ENCODE peak calls at places on chromosomes 7 and 10, in four cellular contexts. S is Peyer's patch, O is ovary, J is pancreas. G is an unnamed sample.

GRCh38 chr7:50379082-50379481 is 71.1 kb downstream of the FIGNL1 start:
- DNase-seq in J (no peak), S (no peak), O (no peak), G (no peak)

GRCh38 chr7:148670374-148670773 is 28.3 kb upstream of the CUL1 start:
- DNase-seq in O (no peak), J (no peak), S (no peak), G (no peak)

GRCh38 chr10:26441491-26442214 is 3.5 kb downstream of the APBB1IP start:
- DNase-seq in O (no peak), J (no peak), S (no peak), G (peak; percentile 75)

GRCh38 chr10:59179027-59179426 is 2.6 kb downstream of the PHYHIPL start:
- DNase-seq in S (no peak), O (no peak), J (no peak), G (no peak)

GRCh38 chr10:83917519-83918506 is 221.5 kb upstream of the GHITM start:
- DNase-seq in O (no peak), J (no peak), S (no peak), G (peak; percentile 2)

GRCh38 chr10:87702260-87702972 is 42.7 kb downstream of the PAPSS2 start:
- DNase-seq in J (no peak), O (no peak), S (no peak), G (no peak)

GRCh38 chr10:61815505-61815904 is 86.0 kb upstream of the ARID5B start:
- DNase-seq in O (no peak), S (no peak), J (no peak), G (no peak)

GRCh38 chr10:80154978-80155695 is 22.6 kb downstream of the PLAC9 start:
- DNase-seq in O (no peak), S (no peak), J (no peak), G (no peak)

GRCh38 chr10:62159357-62159756 is 109.3 kb downstream of the RTKN2 start:
- DNase-seq in S (no peak), J (no peak), O (no peak), G (no peak)

GRCh38 chr10:119736220-119736619 is 10.4 kb downstream of the INPP5F start:
- DNase-seq in S (no peak), J (no peak), O (no peak), G (no peak)

GRCh38 chr10:122445904-122446303 is 8.5 kb upstream of the ARMS2 start:
- DNase-seq in J (no peak), S (no peak), O (no peak), G (no peak)

GRCh38 chr7:120792091-120792860 is 65.7 kb downstream of the TSPAN12 start:
- DNase-seq in J (peak; percentile 61), O (peak; percentile 65), S (peak; percentile 83), G (peak; percentile 16)

GRCh38 chr7:76358478-76359110 is at the start of gene YWHAG:
- DNase-seq in J (peak; percentile 82), S (peak; percentile 96), O (peak; percentile 92), G (peak; percentile 38)

GRCh38 chr10:75099952-75100763 is 11.3 kb upstream of the SAMD8 start:
- DNase-seq in J (peak; percentile 60), S (peak; percentile 86), O (peak; percentile 89), G (no peak)

GRCh38 chr7:25597881-25598456 is 369.7 kb upstream of the NPVF start:
- DNase-seq in O (no peak), S (no peak), J (peak; percentile 71), G (no peak)

GRCh38 chr10:60964257-60965235 is 20.6 kb upstream of the RHOBTB1 start:
- DNase-seq in J (peak; percentile 59), S (peak; percentile 53), O (peak; percentile 69), G (peak; percentile 78)

GRCh38 chr7:152030561-152030960 is 5.1 kb downstream of the GALNT11 start:
- DNase-seq in O (no peak), J (no peak), S (no peak), G (no peak)

GRCh38 chr7:152025077-152025936 is at the start of gene GALNT11:
- DNase-seq in J (peak; percentile 82), O (peak; percentile 88), S (peak; percentile 92), G (peak; percentile 33)

DNA sequence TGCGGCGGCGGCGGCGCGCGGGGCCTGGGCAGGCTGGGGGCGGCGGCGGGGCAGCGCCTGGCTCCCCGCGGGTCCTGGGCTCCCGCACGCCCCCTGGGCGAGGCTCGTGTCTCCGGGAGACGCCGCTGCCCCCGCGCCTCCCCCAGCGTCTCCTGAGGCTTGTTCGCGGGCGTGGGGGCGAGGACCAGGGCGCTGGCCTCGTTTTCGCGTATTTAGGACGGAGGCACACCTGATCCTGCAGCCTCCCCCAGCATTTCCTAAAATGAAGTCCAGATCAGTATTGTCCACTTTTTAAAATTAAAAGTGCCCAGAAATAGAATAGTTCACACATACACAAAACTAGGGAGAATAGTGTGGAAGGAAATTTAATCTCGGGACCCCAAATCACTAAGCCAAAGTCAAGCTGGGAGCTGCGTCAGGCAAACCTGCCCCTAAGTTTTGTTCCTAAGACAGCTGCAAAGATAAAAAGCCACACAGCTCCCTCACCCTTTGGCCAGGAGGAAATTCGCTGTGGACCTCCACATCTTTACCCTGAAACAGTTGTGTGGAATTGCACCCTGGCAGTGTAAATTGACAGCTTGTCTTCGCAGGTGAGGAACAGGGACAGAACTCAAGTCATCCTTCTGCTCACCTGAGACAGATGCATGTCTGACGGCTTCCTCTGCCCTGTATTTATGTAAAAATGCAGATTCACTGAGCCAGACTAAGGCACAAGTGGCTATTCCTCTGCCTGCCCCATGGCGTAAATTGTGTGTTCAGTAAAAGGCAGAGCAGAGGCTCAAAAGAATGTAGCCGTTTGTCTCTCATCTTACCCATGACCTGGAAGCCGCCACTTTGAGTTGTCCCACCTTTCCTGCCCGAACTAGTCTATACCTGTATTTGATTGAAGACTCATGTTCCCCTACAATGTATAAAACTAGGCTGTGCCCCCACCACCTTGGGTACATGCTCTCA is 740 bp downstream of the GALNT11 start:
- DNase-seq in J (no peak), O (no peak), S (no peak), G (no peak)
- TF ChIP-seq CTCF in J (no peak), O (no peak), S (peak; percentile 3), G (no peak)

GRCh38 chr10:13115832-13116793 is 16.1 kb downstream of the OPTN start:
- DNase-seq in S (peak; percentile 57), O (no peak), J (no peak), G (no peak)

GRCh38 chr10:13118784-13119133 is 18.8 kb downstream of the OPTN start:
- DNase-seq in J (no peak), O (no peak), S (no peak), G (no peak)

GRCh38 chr10:13120786-13121499 is 21.0 kb downstream of the OPTN start:
- DNase-seq in S (no peak), J (no peak), O (no peak), G (no peak)

GRCh38 chr10:13121500-13121854 is 21.5 kb downstream of the OPTN start:
- DNase-seq in O (no peak), S (no peak), J (no peak), G (no peak)

GRCh38 chr10:13117842-13118783 is 18.1 kb downstream of the OPTN start:
- DNase-seq in J (no peak), O (no peak), S (no peak), G (no peak)
- H3K4me3 ChIP-seq in J (no peak overlapping the region), O (no peak overlapping the region), S (no peak overlapping the region), G (no peak overlapping the region)

GRCh38 chr7:44608916-44609648 is 2.7 kb downstream of the OGDH start:
- DNase-seq in S (no peak), O (no peak), J (no peak), G (peak; percentile 62)
- TF ChIP-seq CTCF in S (no peak), O (no peak), J (no peak), G (no peak)

DNA sequence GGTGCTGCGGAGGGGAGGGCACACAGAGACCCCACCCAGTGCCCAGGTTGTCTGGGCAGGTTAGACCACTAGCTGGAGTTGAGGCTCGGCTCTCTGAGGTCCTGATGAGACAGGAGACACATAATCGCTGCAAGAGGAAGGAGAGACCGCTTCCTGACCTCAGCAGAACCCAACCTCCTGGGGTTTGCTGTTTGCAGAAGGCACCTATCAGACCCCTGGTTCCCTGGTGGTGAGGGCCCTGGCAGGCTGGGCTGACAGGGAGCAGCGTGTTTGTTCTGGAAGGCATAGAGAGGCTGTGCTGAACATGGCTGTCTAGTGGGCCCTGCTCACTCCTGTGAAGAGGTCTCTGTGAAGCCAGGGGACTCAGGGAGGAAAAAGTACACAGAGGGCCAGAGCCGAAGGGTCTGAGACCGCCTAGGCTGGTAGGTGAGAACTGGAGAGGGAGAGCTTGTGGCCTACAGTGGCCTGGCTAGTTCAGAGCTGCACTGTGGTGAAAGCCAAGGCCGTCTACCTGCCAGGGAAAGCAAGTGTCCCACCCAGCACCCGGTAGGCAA is 39.4 kb upstream of the NPFFR1 start:
- DNase-seq in O (no peak), S (no peak), J (no peak), G (no peak)
- H3K4me3 ChIP-seq in O (no peak overlapping the region), S (no peak overlapping the region), J (no peak overlapping the region), G (no peak overlapping the region)

GRCh38 chr10:50605280-50606270 is 18.2 kb downstream of the SGMS1 start:
- DNase-seq in S (no peak), J (peak; percentile 75), O (peak; percentile 61), G (peak; percentile 91)

GRCh38 chr10:50603151-50603850 is 20.5 kb downstream of the SGMS1 start:
- DNase-seq in J (no peak), O (no peak), S (no peak), G (no peak)

GRCh38 chr10:50604823-50605222 is 18.9 kb downstream of the SGMS1 start:
- DNase-seq in S (no peak), J (no peak), O (no peak), G (no peak)

GRCh38 chr10:50601974-50602373 is 21.8 kb downstream of the SGMS1 start:
- DNase-seq in J (no peak), O (no peak), S (no peak), G (no peak)

GRCh38 chr10:50604049-50604640 is 19.6 kb downstream of the SGMS1 start:
- DNase-seq in J (no peak), S (no peak), O (no peak), G (no peak)
- TF ChIP-seq CTCF in J (no peak), S (no peak), O (no peak), G (no peak)

DNA sequence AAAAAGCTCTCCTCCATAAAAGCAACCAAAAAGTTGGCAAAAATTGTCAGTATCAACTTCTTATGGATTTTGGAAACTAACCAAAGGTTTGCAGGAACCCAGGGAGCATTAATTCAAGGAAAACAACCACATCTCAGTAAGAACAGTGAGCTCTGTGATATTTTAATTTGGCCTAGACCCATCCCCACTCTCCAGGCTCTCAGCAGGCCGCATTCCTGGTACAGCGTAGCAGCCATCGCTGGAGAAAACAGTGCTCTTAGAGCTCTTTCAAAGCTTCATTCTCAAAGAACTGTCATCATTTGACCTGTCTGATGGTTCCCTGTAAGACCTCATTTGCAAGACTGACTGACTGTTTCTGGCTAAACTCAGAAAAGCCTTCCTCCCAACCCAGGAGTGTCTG is 81.9 kb downstream of the NUDCD3 start:
- DNase-seq in S (no peak), J (no peak), O (no peak), G (no peak)
- H3K4me3 ChIP-seq in S (no peak overlapping the region), J (no peak overlapping the region), O (no peak overlapping the region), G (no peak overlapping the region)

GRCh38 chr7:92880212-92881090 is 44.1 kb upstream of the CDK6 start:
- DNase-seq in J (no peak), O (no peak), S (no peak), G (no peak)
- TF ChIP-seq CTCF in J (no peak), O (no peak), S (no peak), G (peak; percentile 30)

DNA sequence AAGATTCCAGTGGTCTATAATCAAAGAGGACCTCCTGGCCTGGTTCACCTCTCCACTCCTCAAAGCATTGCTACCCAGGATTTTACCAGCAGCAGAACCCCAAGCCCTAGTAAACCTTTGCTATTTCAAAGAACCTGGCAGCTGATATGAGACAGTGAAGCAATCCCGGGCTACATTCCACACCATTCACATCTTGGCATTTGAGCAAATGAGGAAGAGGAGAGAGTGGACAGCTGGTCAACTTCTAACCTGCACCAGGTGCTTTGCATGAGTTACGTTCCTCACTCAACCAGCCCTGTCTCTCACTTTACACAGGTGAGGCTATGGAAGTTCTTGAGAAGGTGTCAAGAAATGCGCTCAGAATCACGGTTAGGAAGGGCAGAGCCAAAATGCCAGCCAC is 1.1 kb downstream of the CCDC3 start:
- DNase-seq in S (no peak), J (no peak), O (no peak), G (no peak)
- H3K4me3 ChIP-seq in S (peak overlapping the region; percentile 20), J (no peak overlapping the region), O (peak overlapping the region; percentile 4), G (no peak overlapping the region)

G was measured in retinal pigment epithelial cell.